ENCODE peak calls at places on chromosomes 13 and 19, in eight cellular contexts. One of them, this sample, is unnamed.

GRCh38 chr13:51643114-51643881 is 59.0 kb downstream of the WDFY2 start:
- DNase-seq in pancreas: no peak
- DNase-seq in left ventricle myocardium inferior: no peak
- DNase-seq in CD4-positive, alpha-beta T cell: no peak
- DNase-seq in HFFc6: peak
- DNase-seq in ovary: no peak
- DNase-seq in fibroblast of lung: peak
- DNase-seq in nephron progenitor cell: no peak
- DNase-seq in this sample: peak

GRCh38 chr19:14480695-14481069 is 5.5 kb upstream of the PTGER1 start:
- DNase-seq in CD4-positive, alpha-beta T cell: no peak
- DNase-seq in nephron progenitor cell: no peak
- DNase-seq in left ventricle myocardium inferior: no peak
- DNase-seq in ovary: no peak
- DNase-seq in HFFc6: no peak
- DNase-seq in fibroblast of lung: peak
- DNase-seq in pancreas: no peak
- DNase-seq in this sample: no peak

GRCh38 chr19:7512400-7512851 is 3.5 kb upstream of the ZNF358 start:
- DNase-seq in CD4-positive, alpha-beta T cell: no peak
- DNase-seq in left ventricle myocardium inferior: no peak
- DNase-seq in pancreas: no peak
- DNase-seq in nephron progenitor cell: no peak
- DNase-seq in ovary: no peak
- DNase-seq in HFFc6: peak
- DNase-seq in fibroblast of lung: no peak
- DNase-seq in this sample: no peak

GRCh38 chr19:46607441-46607841 is 6.3 kb downstream of the CALM3 start:
- DNase-seq in pancreas: no peak
- DNase-seq in ovary: peak
- DNase-seq in HFFc6: no peak
- DNase-seq in nephron progenitor cell: no peak
- DNase-seq in fibroblast of lung: no peak
- DNase-seq in left ventricle myocardium inferior: no peak
- DNase-seq in CD4-positive, alpha-beta T cell: no peak
- DNase-seq in this sample: no peak

GRCh38 chr19:38273499-38273898 is 9.1 kb downstream of the SPINT2 start:
- DNase-seq in left ventricle myocardium inferior: no peak
- DNase-seq in pancreas: peak
- DNase-seq in ovary: no peak
- DNase-seq in fibroblast of lung: no peak
- DNase-seq in HFFc6: no peak
- DNase-seq in CD4-positive, alpha-beta T cell: no peak
- DNase-seq in nephron progenitor cell: no peak
- DNase-seq in this sample: no peak

GRCh38 chr13:36665630-36666029 is 8.2 kb upstream of the SERTM1 start:
- DNase-seq in fibroblast of lung: no peak
- DNase-seq in pancreas: no peak
- DNase-seq in nephron progenitor cell: no peak
- DNase-seq in CD4-positive, alpha-beta T cell: no peak
- DNase-seq in HFFc6: no peak
- DNase-seq in left ventricle myocardium inferior: no peak
- DNase-seq in ovary: no peak
- DNase-seq in this sample: no peak

GRCh38 chr13:67137044-67137735 is 92.9 kb downstream of the PCDH9 start:
- DNase-seq in nephron progenitor cell: no peak
- DNase-seq in CD4-positive, alpha-beta T cell: no peak
- DNase-seq in pancreas: no peak
- DNase-seq in fibroblast of lung: peak
- DNase-seq in ovary: no peak
- DNase-seq in left ventricle myocardium inferior: no peak
- DNase-seq in HFFc6: no peak
- DNase-seq in this sample: no peak

GRCh38 chr13:49791214-49791752 is 1.2 kb downstream of the KPNA3 start:
- DNase-seq in ovary: no peak
- DNase-seq in fibroblast of lung: peak
- DNase-seq in left ventricle myocardium inferior: no peak
- DNase-seq in pancreas: peak
- DNase-seq in nephron progenitor cell: no peak
- DNase-seq in HFFc6: no peak
- DNase-seq in CD4-positive, alpha-beta T cell: peak
- DNase-seq in this sample: peak

GRCh38 chr19:38033658-38034150 is 126.7 kb downstream of the SIPA1L3 start:
- DNase-seq in nephron progenitor cell: no peak
- DNase-seq in left ventricle myocardium inferior: no peak
- DNase-seq in HFFc6: no peak
- DNase-seq in CD4-positive, alpha-beta T cell: no peak
- DNase-seq in pancreas: no peak
- DNase-seq in fibroblast of lung: peak
- DNase-seq in ovary: no peak
- DNase-seq in this sample: no peak

GRCh38 chr13:38819053-38819452 is 132.2 kb downstream of the FREM2 start:
- DNase-seq in left ventricle myocardium inferior: no peak
- DNase-seq in nephron progenitor cell: no peak
- DNase-seq in fibroblast of lung: peak
- DNase-seq in CD4-positive, alpha-beta T cell: no peak
- DNase-seq in HFFc6: no peak
- DNase-seq in pancreas: peak
- DNase-seq in ovary: peak
- DNase-seq in this sample: no peak

GRCh38 chr13:73952683-73953082 is 181.5 kb downstream of the KLF12 start:
- DNase-seq in CD4-positive, alpha-beta T cell: no peak
- DNase-seq in fibroblast of lung: peak
- DNase-seq in pancreas: no peak
- DNase-seq in ovary: no peak
- DNase-seq in left ventricle myocardium inferior: no peak
- DNase-seq in nephron progenitor cell: no peak
- DNase-seq in HFFc6: no peak
- DNase-seq in this sample: peak

GRCh38 chr13:28031220-28031903 is 42.9 kb upstream of the URAD start:
- DNase-seq in nephron progenitor cell: no peak
- DNase-seq in ovary: no peak
- DNase-seq in HFFc6: no peak
- DNase-seq in pancreas: peak
- DNase-seq in CD4-positive, alpha-beta T cell: no peak
- DNase-seq in fibroblast of lung: no peak
- DNase-seq in left ventricle myocardium inferior: peak
- DNase-seq in this sample: no peak

GRCh38 chr19:43780706-43781525 is at the start of gene KCNN4:
- DNase-seq in fibroblast of lung: peak
- DNase-seq in HFFc6: peak
- DNase-seq in left ventricle myocardium inferior: no peak
- DNase-seq in nephron progenitor cell: no peak
- DNase-seq in pancreas: no peak
- DNase-seq in CD4-positive, alpha-beta T cell: peak
- DNase-seq in ovary: no peak
- DNase-seq in this sample: peak

GRCh38 chr13:90640976-90641375 is 706.5 kb upstream of the MIR17HG start:
- DNase-seq in HFFc6: peak
- DNase-seq in left ventricle myocardium inferior: no peak
- DNase-seq in nephron progenitor cell: no peak
- DNase-seq in CD4-positive, alpha-beta T cell: no peak
- DNase-seq in fibroblast of lung: peak
- DNase-seq in pancreas: no peak
- DNase-seq in ovary: no peak
- DNase-seq in this sample: peak

GRCh38 chr19:46974181-46974580 is 45.5 kb upstream of the NPAS1 start:
- DNase-seq in pancreas: no peak
- DNase-seq in CD4-positive, alpha-beta T cell: no peak
- DNase-seq in ovary: no peak
- DNase-seq in left ventricle myocardium inferior: no peak
- DNase-seq in HFFc6: no peak
- DNase-seq in nephron progenitor cell: no peak
- DNase-seq in fibroblast of lung: no peak
- DNase-seq in this sample: no peak

GRCh38 chr13:31761951-31762350 is 22.6 kb downstream of the RXFP2 start:
- DNase-seq in pancreas: no peak
- DNase-seq in HFFc6: peak
- DNase-seq in ovary: no peak
- DNase-seq in fibroblast of lung: peak
- DNase-seq in left ventricle myocardium inferior: no peak
- DNase-seq in CD4-positive, alpha-beta T cell: no peak
- DNase-seq in nephron progenitor cell: no peak
- DNase-seq in this sample: peak

GRCh38 chr19:6616011-6616410 is 25.1 kb upstream of the CD70 start:
- DNase-seq in ovary: no peak
- DNase-seq in CD4-positive, alpha-beta T cell: no peak
- DNase-seq in nephron progenitor cell: no peak
- DNase-seq in left ventricle myocardium inferior: no peak
- DNase-seq in pancreas: no peak
- DNase-seq in fibroblast of lung: peak
- DNase-seq in HFFc6: no peak
- DNase-seq in this sample: peak

GRCh38 chr13:75800545-75800944 is 164.4 kb downstream of the LMO7 start:
- DNase-seq in pancreas: no peak
- DNase-seq in left ventricle myocardium inferior: no peak
- DNase-seq in HFFc6: no peak
- DNase-seq in CD4-positive, alpha-beta T cell: no peak
- DNase-seq in fibroblast of lung: no peak
- DNase-seq in ovary: no peak
- DNase-seq in nephron progenitor cell: no peak
- DNase-seq in this sample: no peak
- TF ChIP-seq CTCF in pancreas: no peak
- TF ChIP-seq CTCF in left ventricle myocardium inferior: peak
- TF ChIP-seq CTCF in HFFc6: no peak
- TF ChIP-seq CTCF in CD4-positive, alpha-beta T cell: no peak
- TF ChIP-seq CTCF in fibroblast of lung: no peak
- TF ChIP-seq CTCF in ovary: no peak
- TF ChIP-seq CTCF in nephron progenitor cell: no peak
- TF ChIP-seq CTCF in this sample: no peak

GRCh38 chr13:27020415-27020814 is 151.2 kb downstream of the USP12 start:
- DNase-seq in CD4-positive, alpha-beta T cell: no peak
- DNase-seq in pancreas: no peak
- DNase-seq in left ventricle myocardium inferior: no peak
- DNase-seq in HFFc6: no peak
- DNase-seq in fibroblast of lung: no peak
- DNase-seq in ovary: no peak
- DNase-seq in nephron progenitor cell: no peak
- DNase-seq in this sample: no peak
- TF ChIP-seq CTCF in CD4-positive, alpha-beta T cell: no peak
- TF ChIP-seq CTCF in pancreas: no peak
- TF ChIP-seq CTCF in left ventricle myocardium inferior: no peak
- TF ChIP-seq CTCF in HFFc6: no peak
- TF ChIP-seq CTCF in fibroblast of lung: no peak
- TF ChIP-seq CTCF in ovary: no peak
- TF ChIP-seq CTCF in nephron progenitor cell: no peak
- TF ChIP-seq CTCF in this sample: no peak

DNA sequence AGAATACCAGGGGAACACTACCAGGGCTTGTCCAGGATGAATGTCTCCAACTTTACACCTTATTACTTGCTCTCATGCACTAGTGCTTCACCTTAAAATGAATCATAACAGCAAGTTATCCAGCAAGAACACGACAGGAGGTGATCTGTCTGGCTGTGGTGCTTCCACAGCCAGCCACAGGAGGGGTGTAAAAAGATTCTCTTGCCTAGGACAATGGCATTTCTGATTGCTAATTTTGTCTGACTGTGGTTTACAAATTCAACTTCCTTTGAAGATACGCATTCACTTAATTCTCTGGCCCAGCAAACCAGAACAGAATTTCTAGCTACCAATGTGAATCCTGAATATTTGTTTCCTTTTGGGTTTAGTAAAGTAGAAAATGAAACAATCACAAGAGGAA is 23.1 kb upstream of the COG3 start:
- DNase-seq in fibroblast of lung: peak
- DNase-seq in pancreas: no peak
- DNase-seq in CD4-positive, alpha-beta T cell: no peak
- DNase-seq in left ventricle myocardium inferior: no peak
- DNase-seq in ovary: no peak
- DNase-seq in HFFc6: no peak
- DNase-seq in nephron progenitor cell: no peak
- DNase-seq in this sample: peak
- TF ChIP-seq CTCF in fibroblast of lung: no peak
- TF ChIP-seq CTCF in pancreas: no peak
- TF ChIP-seq CTCF in CD4-positive, alpha-beta T cell: no peak
- TF ChIP-seq CTCF in left ventricle myocardium inferior: peak
- TF ChIP-seq CTCF in ovary: no peak
- TF ChIP-seq CTCF in HFFc6: peak
- TF ChIP-seq CTCF in nephron progenitor cell: no peak
- TF ChIP-seq CTCF in this sample: peak

DNA sequence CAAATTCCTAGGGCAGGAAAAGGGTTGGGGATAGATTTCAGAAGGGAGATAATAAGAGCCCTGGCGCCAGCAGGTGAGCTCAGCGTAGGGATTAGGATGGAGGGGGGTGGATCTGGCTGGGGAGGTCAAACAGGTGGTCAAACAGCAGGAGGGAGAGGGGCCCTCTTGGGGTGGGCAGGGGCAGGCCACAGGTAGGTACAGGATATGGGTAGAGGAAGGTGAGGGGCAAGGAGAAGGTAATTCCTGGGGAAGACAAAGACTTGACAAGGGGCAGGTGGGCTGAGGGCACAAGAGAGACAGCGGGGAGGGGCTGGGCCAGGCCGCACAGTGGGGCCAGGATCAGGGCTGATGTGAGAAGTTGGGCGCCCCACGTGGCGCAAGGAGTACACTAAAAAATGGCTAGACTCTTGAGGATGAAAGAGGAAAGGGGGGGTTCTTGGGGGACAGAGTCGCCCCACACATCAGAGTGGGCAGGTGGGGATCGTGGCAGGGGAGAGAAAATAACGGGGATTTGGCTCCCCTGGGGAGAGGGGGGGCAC is 713 bp downstream of the KRI1 start:
- DNase-seq in HFFc6: no peak
- DNase-seq in fibroblast of lung: peak
- DNase-seq in left ventricle myocardium inferior: no peak
- DNase-seq in nephron progenitor cell: peak
- DNase-seq in ovary: peak
- DNase-seq in pancreas: no peak
- DNase-seq in CD4-positive, alpha-beta T cell: peak
- DNase-seq in this sample: peak
- TF ChIP-seq CTCF in HFFc6: no peak
- TF ChIP-seq CTCF in fibroblast of lung: peak
- TF ChIP-seq CTCF in left ventricle myocardium inferior: no peak
- TF ChIP-seq CTCF in nephron progenitor cell: no peak
- TF ChIP-seq CTCF in ovary: no peak
- TF ChIP-seq CTCF in pancreas: no peak
- TF ChIP-seq CTCF in CD4-positive, alpha-beta T cell: no peak
- TF ChIP-seq CTCF in this sample: peak

DNA sequence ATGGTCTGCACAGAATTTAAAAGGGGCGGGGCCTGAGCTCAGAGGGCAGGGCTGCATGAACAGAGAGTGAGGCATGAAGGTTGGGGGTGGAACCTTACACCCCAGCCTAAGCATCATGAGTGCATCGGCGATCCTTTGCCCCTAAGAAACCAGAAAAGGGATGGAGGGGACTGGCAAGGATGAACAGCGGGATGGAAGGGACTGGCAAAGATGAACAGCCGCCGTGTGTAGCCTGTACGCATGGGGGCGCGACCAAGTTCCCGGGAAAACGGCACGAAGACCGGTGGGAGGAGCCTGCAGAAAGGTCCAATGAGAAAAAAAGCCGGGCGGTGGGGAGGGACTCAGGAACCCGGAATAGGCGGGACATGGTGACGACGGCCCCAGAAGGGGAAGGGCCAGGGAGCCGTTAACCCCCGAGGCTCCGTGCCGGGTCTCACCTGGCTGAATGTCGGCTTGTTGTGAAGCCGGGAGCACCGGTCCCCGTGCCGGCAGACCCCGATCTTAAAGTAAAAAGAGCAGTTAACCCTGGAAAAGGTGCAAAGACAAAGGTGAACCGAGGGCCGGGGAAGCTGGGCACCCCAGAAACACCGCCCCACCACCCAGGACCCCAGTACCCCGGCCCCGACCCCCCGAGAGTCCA is 410 bp downstream of the U2AF1L4 start:
- DNase-seq in nephron progenitor cell: peak
- DNase-seq in pancreas: peak
- DNase-seq in CD4-positive, alpha-beta T cell: peak
- DNase-seq in fibroblast of lung: peak
- DNase-seq in left ventricle myocardium inferior: peak
- DNase-seq in ovary: peak
- DNase-seq in HFFc6: peak
- DNase-seq in this sample: peak
- TF ChIP-seq CTCF in nephron progenitor cell: no peak
- TF ChIP-seq CTCF in pancreas: no peak
- TF ChIP-seq CTCF in CD4-positive, alpha-beta T cell: no peak
- TF ChIP-seq CTCF in fibroblast of lung: peak
- TF ChIP-seq CTCF in left ventricle myocardium inferior: peak
- TF ChIP-seq CTCF in ovary: peak
- TF ChIP-seq CTCF in HFFc6: peak
- TF ChIP-seq CTCF in this sample: peak